ENCODE peak calls at places on chromosome 9, in seven cellular contexts. W is CD8-positive, alpha-beta memory T cell; O is left ventricle myocardium inferior; Q is cardiac muscle cell; C is effector memory CD4-positive, alpha-beta T cell; S is NT2/D1; X is tibial artery. K is an unnamed sample.

GRCh38 chr9:124964604-124965003 is 23.7 kb upstream of the GOLGA1 start:
- DNase-seq in W (no peak), O (no peak), Q (no peak), C (no peak), S (no peak), X (no peak), K (no peak)

GRCh38 chr9:135053133-135053532 is 34.3 kb upstream of the OLFM1 start:
- DNase-seq in W (no peak), O (no peak), Q (no peak), C (no peak), S (no peak), X (peak; percentile 16), K (no peak)

GRCh38 chr9:2227468-2227867 is 212.3 kb downstream of the SMARCA2 start:
- DNase-seq in W (no peak), O (no peak), Q (no peak), C (no peak), S (no peak), X (no peak), K (no peak)

GRCh38 chr9:101325053-101325452 is 59.8 kb downstream of the BAAT start:
- DNase-seq in W (no peak), O (no peak), Q (no peak), C (no peak), S (no peak), X (no peak), K (no peak)

GRCh38 chr9:21964925-21965385 is 29.2 kb downstream of the CDKN2A start:
- DNase-seq in W (peak; percentile 41), O (no peak), Q (no peak), C (peak; percentile 56), S (no peak), X (no peak), K (no peak)

GRCh38 chr9:115161431-115161830 is 43.5 kb upstream of the TNC start:
- DNase-seq in W (no peak), O (no peak), Q (no peak), C (no peak), S (no peak), X (no peak), K (no peak)

GRCh38 chr9:73146113-73146815 is 5.4 kb upstream of the ANXA1 start:
- DNase-seq in W (no peak), O (no peak), Q (no peak), C (no peak), S (no peak), X (no peak), K (no peak)

GRCh38 chr9:27125030-27125429 is 16.0 kb downstream of the TEK start:
- DNase-seq in W (no peak), O (peak; percentile 67), Q (no peak), C (no peak), S (no peak), X (no peak), K (peak; percentile 49)

GRCh38 chr9:37031902-37032301 is 2.2 kb downstream of the PAX5 start:
- DNase-seq in W (no peak), O (no peak), Q (no peak), C (no peak), S (no peak), X (no peak), K (no peak)

GRCh38 chr9:134492281-134492691 is 149.3 kb upstream of the COL5A1 start:
- DNase-seq in W (no peak), O (peak; percentile 69), Q (peak; percentile 46), C (no peak), S (no peak), X (peak; percentile 68), K (no peak)

GRCh38 chr9:77907581-77907980 is 124.0 kb downstream of the GNAQ start:
- DNase-seq in W (no peak), O (no peak), Q (no peak), C (no peak), S (no peak), X (no peak), K (no peak)
- H3K4me1 ChIP-seq in W (peaks cover 31% of the 10 kb centered on the region), O (peaks cover 32% of the 10 kb centered on the region), Q (peaks cover 12% of the 10 kb centered on the region), C (peaks cover 18% of the 10 kb centered on the region), S (no peaks in the 10 kb centered on the region), X (peaks cover 43% of the 10 kb centered on the region), K (no peaks in the 10 kb centered on the region)

GRCh38 chr9:89011683-89012082 is 20.4 kb downstream of the S1PR3 start:
- DNase-seq in W (no peak), O (no peak), Q (no peak), C (no peak), S (no peak), X (no peak), K (no peak)
- H3K4me1 ChIP-seq in W (no peaks in the 10 kb centered on the region), O (no peaks in the 10 kb centered on the region), Q (peaks cover 22% of the 10 kb centered on the region), C (no peaks in the 10 kb centered on the region), S (peaks cover 7% of the 10 kb centered on the region), X (no peaks in the 10 kb centered on the region), K (no peaks in the 10 kb centered on the region)

GRCh38 chr9:5592231-5592630 is 36.7 kb upstream of the RIC1 start:
- DNase-seq in W (no peak), O (no peak), Q (no peak), C (no peak), S (no peak), X (no peak), K (no peak)
- H3K4me1 ChIP-seq in W (peaks cover 8% of the 10 kb centered on the region), O (peaks cover 13% of the 10 kb centered on the region), Q (no peaks in the 10 kb centered on the region), C (peaks cover 8% of the 10 kb centered on the region), S (no peaks in the 10 kb centered on the region), X (peaks cover 14% of the 10 kb centered on the region), K (peaks cover 8% of the 10 kb centered on the region)

DNA sequence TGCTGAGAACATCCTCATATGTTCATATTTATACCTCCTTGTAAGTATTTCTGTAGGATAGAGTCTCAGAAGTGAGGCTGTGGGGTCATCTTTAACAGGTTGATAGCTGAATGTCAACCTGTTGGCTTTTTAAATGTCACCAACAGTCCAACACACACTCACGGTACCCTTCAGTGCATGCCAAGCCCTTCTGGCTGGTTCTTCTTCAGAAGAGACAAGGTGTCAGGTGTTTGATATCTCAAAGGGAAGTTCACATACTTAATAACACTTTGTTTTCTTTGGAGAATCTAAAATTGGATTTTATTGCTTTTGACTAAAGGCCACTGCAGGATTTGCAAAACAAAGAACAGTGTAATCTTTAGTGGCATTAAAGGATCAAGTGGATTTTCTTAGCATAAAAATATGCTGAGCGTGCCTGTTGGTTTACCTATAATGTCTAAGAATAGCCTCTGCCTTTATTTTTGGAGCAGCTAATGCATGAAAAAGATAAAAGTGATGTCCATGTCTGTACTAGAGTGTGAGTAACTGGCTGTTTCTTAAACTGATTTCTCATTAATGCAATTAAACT is 58.2 kb downstream of the RGS3 start:
- DNase-seq in W (no peak), O (no peak), Q (no peak), C (no peak), S (no peak), X (no peak), K (no peak)
- H3K4me1 ChIP-seq in W (peaks cover 96% of the 10 kb centered on the region), O (peaks cover 84% of the 10 kb centered on the region), Q (peaks cover 42% of the 10 kb centered on the region), C (peaks cover 72% of the 10 kb centered on the region), S (peaks cover 4% of the 10 kb centered on the region), X (peaks cover 85% of the 10 kb centered on the region), K (peaks cover 18% of the 10 kb centered on the region)

DNA sequence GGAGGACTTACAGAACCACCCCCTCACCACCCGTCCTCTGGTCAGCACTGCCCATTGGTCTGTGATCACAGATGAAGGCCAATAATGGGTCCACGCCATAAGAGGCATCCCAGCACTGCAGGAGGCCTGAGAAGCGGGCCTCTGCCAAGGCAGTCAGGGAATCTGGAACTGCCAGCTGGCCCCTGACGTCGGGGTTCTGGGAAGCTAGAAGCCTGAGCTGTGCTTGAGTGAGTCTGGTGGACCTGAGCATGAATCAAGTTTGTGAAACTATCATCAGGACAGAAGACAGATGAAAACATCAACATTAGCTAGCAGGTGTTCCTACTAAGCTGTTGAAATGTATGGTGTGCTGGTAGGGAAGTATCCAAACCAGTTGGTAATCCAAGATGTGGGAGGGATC is 7.8 kb downstream of the ANGPTL2 start:
- DNase-seq in W (no peak), O (no peak), Q (no peak), C (no peak), S (no peak), X (no peak), K (no peak)
- H3K4me1 ChIP-seq in W (peaks cover 9% of the 10 kb centered on the region), O (peaks cover 98% of the 10 kb centered on the region), Q (peaks cover 4% of the 10 kb centered on the region), C (peaks cover 9% of the 10 kb centered on the region), S (peaks cover 17% of the 10 kb centered on the region), X (peaks cover 24% of the 10 kb centered on the region), K (peaks cover 12% of the 10 kb centered on the region)